ENCODE peak calls at places on chromosome 1, in five cellular contexts. O is activated CD8-positive, alpha-beta memory T cell treated with anti-CD3 and anti-CD28 coated beads for 4 hours; R is head of caudate nucleus; B is activated gamma-delta T cell treated with anti-CD3 and anti-CD28 coated beads, Interleukin-2, amount 50 U/mL, for 16 hours; L is ELF-1. K is an unnamed sample.

GRCh38 chr1:214636436-214636835 is 33.4 kb downstream of the CENPF start:
- DNase-seq in O (no peak), R (no peak), B (no peak), L (no peak), K (no peak)

GRCh38 chr1:51607676-51608075 is 9.2 kb upstream of the OSBPL9 start:
- DNase-seq in O (no peak), R (no peak), B (no peak), L (no peak), K (no peak)

GRCh38 chr1:119771016-119771415 is 2.3 kb upstream of the HMGCS2 start:
- DNase-seq in O (no peak), R (no peak), B (no peak), L (no peak), K (no peak)

GRCh38 chr1:21072721-21073120 is 104.0 kb downstream of the EIF4G3 start:
- DNase-seq in O (no peak), R (no peak), B (no peak), L (no peak), K (no peak)

GRCh38 chr1:67479146-67479891 is 49.1 kb upstream of the SERBP1 start:
- DNase-seq in O (no peak), R (no peak), B (no peak), L (peak; percentile 13), K (no peak)

GRCh38 chr1:89394851-89395250 is 31.0 kb downstream of the GBP6 start:
- DNase-seq in O (no peak), R (no peak), B (no peak), L (no peak), K (no peak)

GRCh38 chr1:211345719-211346118 is 19.1 kb downstream of the TRAF5 start:
- DNase-seq in O (no peak), R (no peak), B (no peak), L (peak; percentile 72), K (no peak)

GRCh38 chr1:13513063-13513884 is 529 bp downstream of the LRRC38 start:
- DNase-seq in O (no peak), R (no peak), B (no peak), L (peak; percentile 40), K (no peak)

GRCh38 chr1:53405737-53406136 is 53.5 kb upstream of the DMRTB1 start:
- DNase-seq in O (no peak), R (no peak), B (no peak), L (no peak), K (no peak)

GRCh38 chr1:151197863-151198253 is 494 bp upstream of the PIP5K1A start:
- DNase-seq in O (no peak), R (no peak), B (no peak), L (no peak), K (no peak)

GRCh38 chr1:206982216-206982615 is 12.0 kb upstream of the FCAMR start:
- DNase-seq in O (peak; percentile 34), R (peak; percentile 70), B (peak; percentile 22), L (peak; percentile 67), K (peak; percentile 39)

GRCh38 chr1:217747156-217747769 is 116.1 kb downstream of the SPATA17 start:
- DNase-seq in O (no peak), R (no peak), B (no peak), L (no peak), K (no peak)

GRCh38 chr1:1337793-1338147 is 6.7 kb downstream of the TAS1R3 start:
- DNase-seq in O (no peak), R (no peak), B (no peak), L (no peak), K (no peak)

GRCh38 chr1:94792473-94792875 is 27.7 kb upstream of the SLC44A3 start:
- DNase-seq in O (no peak), R (no peak), B (no peak), L (no peak), K (no peak)

GRCh38 chr1:89519779-89520358 is 4.8 kb upstream of the LRRC8B start:
- DNase-seq in O (no peak), R (no peak), B (peak; percentile 20), L (no peak), K (peak; percentile 25)

GRCh38 chr1:172176206-172176605 is 244.3 kb upstream of the C1orf105 start:
- DNase-seq in O (no peak), R (no peak), B (no peak), L (no peak), K (no peak)

GRCh38 chr1:62508187-62508758 is 71.4 kb downstream of the USP1 start:
- DNase-seq in O (no peak), R (no peak), B (no peak), L (no peak), K (peak; percentile 24)

GRCh38 chr1:227998374-227999055 is 8.3 kb upstream of the WNT3A start:
- DNase-seq in O (no peak), R (no peak), B (no peak), L (no peak), K (no peak)

GRCh38 chr1:152328801-152329391 is 3.9 kb upstream of the FLG start:
- DNase-seq in O (no peak), R (no peak), B (no peak), L (no peak), K (no peak)

GRCh38 chr1:214694769-214695168 is 91.8 kb downstream of the CENPF start:
- DNase-seq in O (no peak), R (no peak), B (no peak), L (no peak), K (no peak)

GRCh38 chr1:115088871-115089442 is 346 bp downstream of the TSPAN2 start:
- DNase-seq in O (no peak), R (no peak), B (no peak), L (no peak), K (no peak)

GRCh38 chr1:86965012-86965826 is 50.8 kb downstream of the HS2ST1 start:
- DNase-seq in O (no peak), R (peak; percentile 22), B (no peak), L (peak; percentile 48), K (no peak)

GRCh38 chr1:27772071-27772470 is 948 bp upstream of the STX12 start:
- DNase-seq in O (no peak), R (no peak), B (no peak), L (no peak), K (no peak)

GRCh38 chr1:41626146-41626545 is 141.7 kb upstream of the EDN2 start:
- DNase-seq in O (no peak), R (no peak), B (no peak), L (no peak), K (no peak)

GRCh38 chr1:204366759-204367158 is 7.0 kb upstream of the PLEKHA6 start:
- DNase-seq in O (no peak), R (no peak), B (no peak), L (peak; percentile 61), K (no peak)

GRCh38 chr1:172951728-172952365 is 98.9 kb downstream of the TNFSF18 start:
- DNase-seq in O (no peak), R (no peak), B (no peak), L (no peak), K (no peak)

GRCh38 chr1:55650449-55650848 is 435.3 kb upstream of the USP24 start:
- DNase-seq in O (no peak), R (no peak), B (no peak), L (no peak), K (no peak)

GRCh38 chr1:226353698-226354525 is 44.9 kb upstream of the LIN9 start:
- DNase-seq in O (no peak), R (no peak), B (no peak), L (no peak), K (no peak)

GRCh38 chr1:93804412-93804811 is 74.6 kb downstream of the DNTTIP2 start:
- DNase-seq in O (no peak), R (no peak), B (no peak), L (no peak), K (no peak)

GRCh38 chr1:20666804-20667203 is 5.6 kb upstream of the DDOST start:
- DNase-seq in O (no peak), R (no peak), B (no peak), L (no peak), K (no peak)

GRCh38 chr1:20867847-20868246 is 80.7 kb upstream of the HP1BP3 start:
- DNase-seq in O (no peak), R (no peak), B (no peak), L (no peak), K (no peak)

GRCh38 chr1:1157426-1157913 is 16.2 kb upstream of the TTLL10 start:
- DNase-seq in O (peak; percentile 17), R (peak; percentile 78), B (no peak), L (peak; percentile 62), K (no peak)

GRCh38 chr1:56002272-56002671 is 577.1 kb downstream of the PLPP3 start:
- DNase-seq in O (no peak), R (no peak), B (no peak), L (no peak), K (no peak)

GRCh38 chr1:193971595-193971994 is 785.2 kb upstream of the B3GALT2 start:
- DNase-seq in O (no peak), R (no peak), B (no peak), L (no peak), K (no peak)

GRCh38 chr1:227923353-227924167 is 24.2 kb downstream of the WNT9A start:
- DNase-seq in O (no peak), R (no peak), B (no peak), L (no peak), K (no peak)

GRCh38 chr1:19423130-19423529 is 62.2 kb downstream of the CAPZB start:
- DNase-seq in O (no peak), R (no peak), B (no peak), L (no peak), K (no peak)

GRCh38 chr1:110338200-110339039 is 757 bp upstream of the RBM15 start:
- DNase-seq in O (peak; percentile 92), R (peak; percentile 93), B (peak; percentile 90), L (no peak), K (peak; percentile 100)

GRCh38 chr1:151166506-151166956 is 587 bp downstream of the SCNM1 start:
- DNase-seq in O (no peak), R (no peak), B (no peak), L (peak; percentile 77), K (no peak)

K was measured in KG1.